ENCODE peak calls at places on chromosomes 16 and 17, in five cellular contexts. S is MV-4-11, O is WTC11, Z is neural progenitor cell, B is mucosa of descending colon. T is an unnamed sample.

GRCh38 chr16:85105475-85105874 is 6.8 kb downstream of the CIBAR2 start:
- DNase-seq in S (no peak), O (no peak), Z (no peak), B (no peak), T (no peak)

GRCh38 chr16:11497851-11498289 is 88.8 kb downstream of the LITAF start:
- DNase-seq in S (peak; percentile 77), O (no peak), Z (peak; percentile 42), B (no peak), T (peak; percentile 21)

GRCh38 chr16:10941127-10941933 is 938 bp downstream of the DEXI start:
- DNase-seq in S (no peak), O (no peak), Z (peak; percentile 40), B (peak; percentile 71), T (no peak)

GRCh38 chr17:37689317-37689716 is 46.1 kb upstream of the DDX52 start:
- DNase-seq in S (no peak), O (no peak), Z (no peak), B (no peak), T (no peak)

GRCh38 chr16:78478267-78478821 is 378.9 kb downstream of the WWOX start:
- DNase-seq in S (no peak), O (peak; percentile 45), Z (peak; percentile 30), B (no peak), T (no peak)

GRCh38 chr17:17913695-17914332 is 58.4 kb downstream of the TOM1L2 start:
- DNase-seq in S (peak; percentile 63), O (peak; percentile 36), Z (peak; percentile 37), B (peak; percentile 88), T (peak; percentile 90)

GRCh38 chr17:50779747-50780363 is 12.5 kb upstream of the ANKRD40CL start:
- DNase-seq in S (no peak), O (no peak), Z (no peak), B (no peak), T (no peak)

GRCh38 chr16:10387378-10387681 is 1.5 kb downstream of the ATF7IP2 start:
- DNase-seq in S (no peak), O (no peak), Z (no peak), B (no peak), T (no peak)

GRCh38 chr17:7858487-7858832 is 657 bp downstream of the CYB5D1 start:
- DNase-seq in S (peak; percentile 42), O (peak; percentile 72), Z (peak; percentile 88), B (peak; percentile 66), T (no peak)

GRCh38 chr17:76551685-76552084 is 11.8 kb downstream of the PRCD start:
- DNase-seq in S (no peak), O (no peak), Z (no peak), B (no peak), T (no peak)

GRCh38 chr17:15663691-15664090 is 20.4 kb downstream of the TRIM16 start:
- DNase-seq in S (no peak), O (no peak), Z (no peak), B (no peak), T (no peak)

GRCh38 chr17:48644910-48645557 is 18.9 kb upstream of the HOXB9 start:
- DNase-seq in S (no peak), O (no peak), Z (peak; percentile 1), B (no peak), T (no peak)

GRCh38 chr17:1764274-1764673 is 2.4 kb downstream of the SERPINF1 start:
- DNase-seq in S (peak; percentile 92), O (no peak), Z (no peak), B (peak; percentile 89), T (no peak)

GRCh38 chr17:49365667-49366066 is 3.6 kb upstream of the ZNF652 start:
- DNase-seq in S (peak; percentile 57), O (peak; percentile 52), Z (peak; percentile 61), B (no peak), T (no peak)

GRCh38 chr17:17021194-17021863 is 20.9 kb upstream of the MPRIP start:
- DNase-seq in S (no peak), O (no peak), Z (peak; percentile 82), B (peak; percentile 46), T (no peak)

GRCh38 chr17:68399638-68400403 is 57.5 kb downstream of the WIPI1 start:
- DNase-seq in S (peak; percentile 54), O (no peak), Z (no peak), B (no peak), T (no peak)

GRCh38 chr17:67503184-67503583 is 126.1 kb downstream of the PITPNC1 start:
- DNase-seq in S (no peak), O (no peak), Z (no peak), B (no peak), T (no peak)

GRCh38 chr17:5241861-5242671 is 7.4 kb upstream of the SCIMP start:
- DNase-seq in S (peak; percentile 9), O (no peak), Z (no peak), B (no peak), T (no peak)

GRCh38 chr17:45145035-45145389 is 3.3 kb upstream of the HEXIM1 start:
- DNase-seq in S (no peak), O (no peak), Z (no peak), B (no peak), T (no peak)

GRCh38 chr16:13553453-13553985 is 366.4 kb upstream of the ERCC4 start:
- DNase-seq in S (no peak), O (no peak), Z (no peak), B (no peak), T (no peak)

GRCh38 chr17:62581769-62582168 is 45.7 kb upstream of the MRC2 start:
- DNase-seq in S (no peak), O (no peak), Z (no peak), B (no peak), T (no peak)

GRCh38 chr17:77472837-77473214 is 332.1 kb downstream of the SEC14L1 start:
- DNase-seq in S (peak; percentile 27), O (no peak), Z (no peak), B (no peak), T (no peak)

GRCh38 chr17:78128616-78129384 is at the start of gene TMC6:
- DNase-seq in S (peak; percentile 47), O (peak; percentile 82), Z (peak; percentile 74), B (peak; percentile 88), T (no peak)

GRCh38 chr17:32998893-32999240 is 7.2 kb downstream of the SPACA3 start:
- DNase-seq in S (no peak), O (no peak), Z (no peak), B (no peak), T (no peak)

GRCh38 chr16:20020976-20021375 is 52.7 kb downstream of the GPR139 start:
- DNase-seq in S (no peak), O (no peak), Z (no peak), B (no peak), T (no peak)

GRCh38 chr17:71511266-71511995 is 609.4 kb upstream of the SOX9 start:
- DNase-seq in S (no peak), O (no peak), Z (no peak), B (no peak), T (peak; percentile 95)

GRCh38 chr17:49739662-49740271 is 24.2 kb downstream of the FAM117A start:
- DNase-seq in S (peak; percentile 98), O (no peak), Z (no peak), B (peak; percentile 94), T (no peak)

GRCh38 chr16:67406111-67406593 is 10.1 kb downstream of the ZDHHC1 start:
- DNase-seq in S (no peak), O (no peak), Z (no peak), B (no peak), T (no peak)

GRCh38 chr16:75260856-75261589 is 9.6 kb upstream of the BCAR1 start:
- DNase-seq in S (no peak), O (no peak), Z (no peak), B (no peak), T (no peak)

GRCh38 chr17:50055426-50056216 is at the start of gene ITGA3:
- DNase-seq in S (no peak), O (peak; percentile 90), Z (peak; percentile 92), B (peak; percentile 90), T (no peak)